ENCODE peak calls at places on chromosomes 7 and 10, in five cellular contexts. Z is kidney tubule cell, I is EH, G is COR-L47, K is Calu3. U is an unnamed sample.

GRCh38 chr10:88991900-88992237 is 1.3 kb downstream of the FAS start:
- DNase-seq in K (no peak), I (no peak), G (no peak), Z (no peak), U (no peak)

GRCh38 chr10:102341038-102341688 is 54.3 kb upstream of the NFKB2 start:
- DNase-seq in K (no peak), Z (no peak), I (no peak), G (no peak), U (no peak)

GRCh38 chr7:147485660-147486210 is 1104.8 kb upstream of the C7orf33 start:
- DNase-seq in G (peak; percentile 7), Z (no peak), K (no peak), I (no peak), U (no peak)

GRCh38 chr10:87862644-87863101 is 660 bp downstream of the KLLN start:
- DNase-seq in K (no peak), I (no peak), G (no peak), Z (no peak), U (no peak)

GRCh38 chr7:39712746-39713145 is 89.4 kb downstream of the RALA start:
- DNase-seq in K (no peak), G (no peak), I (no peak), Z (no peak), U (no peak)

GRCh38 chr10:90884414-90884813 is 12.6 kb downstream of the RPP30 start:
- DNase-seq in I (peak; percentile 84), K (no peak), Z (no peak), G (no peak), U (no peak)

GRCh38 chr10:22713853-22714523 is 390 bp downstream of the PIP4K2A start:
- DNase-seq in Z (peak; percentile 41), K (peak; percentile 9), G (no peak), I (peak; percentile 35), U (peak; percentile 30)

GRCh38 chr7:28900311-28900710 is 57.8 kb downstream of the TRIL start:
- DNase-seq in Z (no peak), K (no peak), G (no peak), I (no peak), U (no peak)

GRCh38 chr7:101708223-101708622 is 79.1 kb upstream of the MYL10 start:
- DNase-seq in Z (no peak), K (no peak), I (no peak), G (no peak), U (no peak)

GRCh38 chr7:90412458-90413184 is 9.4 kb downstream of the CLDN12 start:
- DNase-seq in G (peak; percentile 16), I (peak; percentile 10), Z (peak; percentile 56), K (peak; percentile 66), U (peak; percentile 67)

GRCh38 chr7:82288769-82289535 is 154.6 kb downstream of the CACNA2D1 start:
- DNase-seq in I (peak; percentile 15), K (no peak), G (peak; percentile 90), Z (peak; percentile 47), U (no peak)

GRCh38 chr10:16626697-16627096 is 105.0 kb upstream of the C1QL3 start:
- DNase-seq in Z (no peak), I (no peak), K (no peak), G (no peak), U (no peak)

GRCh38 chr7:131293018-131293417 is 34.7 kb upstream of the MKLN1 start:
- DNase-seq in Z (peak; percentile 30), K (no peak), G (no peak), I (peak; percentile 56), U (no peak)

GRCh38 chr10:70348228-70348850 is 34.1 kb downstream of the LRRC20 start:
- DNase-seq in Z (peak; percentile 33), G (peak; percentile 14), K (peak; percentile 60), I (peak; percentile 56), U (peak; percentile 34)

GRCh38 chr10:25068152-25069058 is 52.0 kb downstream of the THNSL1 start:
- DNase-seq in Z (peak; percentile 82), G (no peak), I (peak; percentile 77), K (no peak), U (no peak)

GRCh38 chr7:30135271-30135550 is 425 bp downstream of the MTURN start:
- DNase-seq in G (no peak), K (no peak), I (no peak), Z (no peak), U (no peak)

GRCh38 chr10:31896972-31897384 is 31.7 kb downstream of the ARHGAP12 start:
- DNase-seq in I (peak; percentile 87), G (no peak), K (no peak), Z (no peak), U (no peak)

GRCh38 chr10:107914450-107915276 is 750.2 kb upstream of the SORCS1 start:
- DNase-seq in Z (peak; percentile 12), G (no peak), K (no peak), I (no peak), U (peak; percentile 18)

GRCh38 chr7:2633538-2634264 is 1.9 kb downstream of the TTYH3 start:
- DNase-seq in G (no peak), K (peak; percentile 43), Z (peak; percentile 90), I (peak; percentile 92), U (no peak)

GRCh38 chr10:47264797-47265281 is 35.2 kb upstream of the GDF10 start:
- DNase-seq in I (no peak), Z (no peak), G (no peak), K (no peak), U (no peak)

GRCh38 chr7:101058355-101058754 is 26.9 kb upstream of the TRIM56 start:
- DNase-seq in I (peak; percentile 69), Z (peak; percentile 45), K (peak; percentile 20), G (no peak), U (peak; percentile 55)

GRCh38 chr7:909358-910329 is 33.3 kb downstream of the GET4 start:
- DNase-seq in Z (no peak), G (no peak), K (no peak), I (peak; percentile 57), U (peak; percentile 87)

GRCh38 chr10:116470768-116471415 is 43.2 kb downstream of the PNLIPRP3 start:
- DNase-seq in K (peak; percentile 45), G (no peak), Z (peak; percentile 63), I (peak; percentile 36), U (peak; percentile 45)

GRCh38 chr7:76252020-76252419 is 50.3 kb downstream of the SRRM3 start:
- DNase-seq in I (no peak), Z (no peak), G (no peak), K (no peak), U (no peak)

GRCh38 chr7:70092314-70093303 is 494.3 kb downstream of the AUTS2 start:
- DNase-seq in K (no peak), G (peak; percentile 67), Z (no peak), I (peak; percentile 18), U (no peak)

GRCh38 chr7:303884-304573 is 14.1 kb downstream of the FOXL3 start:
- DNase-seq in Z (no peak), K (no peak), G (no peak), I (no peak), U (no peak)

GRCh38 chr7:107592361-107593024 is 12.4 kb downstream of the BCAP29 start:
- DNase-seq in I (peak; percentile 71), Z (no peak), G (no peak), K (no peak), U (no peak)

GRCh38 chr7:30969604-30969970 is 5.8 kb downstream of the GHRHR start:
- DNase-seq in I (no peak), G (no peak), K (no peak), Z (no peak), U (no peak)

GRCh38 chr7:110148054-110148453 is 942.9 kb upstream of the LRRN3 start:
- DNase-seq in K (no peak), Z (no peak), I (no peak), G (no peak), U (no peak)